ENCODE peak calls at places on chromosomes 16 and 17, in four cellular contexts. One of them, this sample, is unnamed.

GRCh38 chr16:10876799-10877341 is at the start of gene CIITA:
- DNase-seq in NCI-H226: peak; percentile 91
- DNase-seq in PC-9: peak; percentile 68
- DNase-seq in AG10803: peak; percentile 84
- DNase-seq in this sample: peak; percentile 82

GRCh38 chr17:63474174-63474913 is 2.5 kb upstream of the ACE start:
- DNase-seq in NCI-H226: peak; percentile 37
- DNase-seq in PC-9: no peak
- DNase-seq in AG10803: no peak
- DNase-seq in this sample: peak; percentile 24

GRCh38 chr16:68645494-68646388 is 631 bp downstream of the CDH3 start:
- DNase-seq in NCI-H226: no peak
- DNase-seq in PC-9: no peak
- DNase-seq in AG10803: no peak
- DNase-seq in this sample: no peak

GRCh38 chr17:81577278-81578000 is 25.3 kb upstream of the FAAP100 start:
- DNase-seq in NCI-H226: no peak
- DNase-seq in PC-9: no peak
- DNase-seq in AG10803: no peak
- DNase-seq in this sample: no peak

GRCh38 chr17:27247071-27247957 is 46.6 kb upstream of the WSB1 start:
- DNase-seq in NCI-H226: peak; percentile 39
- DNase-seq in PC-9: peak; percentile 96
- DNase-seq in AG10803: peak; percentile 42
- DNase-seq in this sample: peak; percentile 66

GRCh38 chr17:37088459-37088858 is 139.7 kb downstream of the AATF start:
- DNase-seq in NCI-H226: no peak
- DNase-seq in PC-9: peak; percentile 77
- DNase-seq in AG10803: no peak
- DNase-seq in this sample: no peak

GRCh38 chr16:1428511-1428910 is 2.4 kb upstream of the PERCC1 start:
- DNase-seq in NCI-H226: no peak
- DNase-seq in AG10803: no peak
- DNase-seq in PC-9: no peak
- DNase-seq in this sample: no peak

GRCh38 chr17:57873261-57874057 is 23.6 kb upstream of the MRPS23 start:
- DNase-seq in NCI-H226: no peak
- DNase-seq in PC-9: no peak
- DNase-seq in AG10803: no peak
- DNase-seq in this sample: no peak

GRCh38 chr17:17382901-17383300 is 79.7 kb downstream of the NT5M start:
- DNase-seq in PC-9: no peak
- DNase-seq in AG10803: peak; percentile 23
- DNase-seq in NCI-H226: no peak
- DNase-seq in this sample: no peak

This sample was measured in astrocyte.